ENCODE peak calls at places on chromosomes 6 and 20, in five cellular contexts. H, M, A, K and F are unnamed samples. For H3K27me3, the result is how much of the 10 kb centered on the place peaks cover.

GRCh38 chr6:137740967-137741761 is 125.9 kb upstream of the TNFAIP3 start:
- DNase-seq in A (no peak), K (no peak), M (no peak), H (no peak), F (no peak)

GRCh38 chr6:139970591-139970991 is 596.1 kb upstream of the CITED2 start:
- DNase-seq in A (no peak), M (no peak), K (no peak), H (peak), F (no peak)

GRCh38 chr20:63290677-63291472 is 2.1 kb upstream of the COL20A1 start:
- DNase-seq in M (peak), H (peak), K (peak), A (peak), F (peak)

GRCh38 chr6:142758257-142759025 is 186.5 kb downstream of the HIVEP2 start:
- DNase-seq in K (no peak), H (no peak), M (no peak), A (no peak), F (no peak)

GRCh38 chr6:25089442-25089841 is 153.7 kb upstream of the RIPOR2 start:
- DNase-seq in M (no peak), K (no peak), H (no peak), A (no peak), F (no peak)

GRCh38 chr6:152348116-152348515 is 289.0 kb downstream of the SYNE1 start:
- DNase-seq in H (no peak), K (no peak), A (no peak), M (no peak), F (no peak)

GRCh38 chr20:31684153-31685003 is 38.3 kb downstream of the BCL2L1 start:
- DNase-seq in A (peak), M (no peak), K (peak), H (no peak), F (no peak)

GRCh38 chr6:108656834-108657233 is 96.1 kb downstream of the FOXO3 start:
- DNase-seq in H (no peak), M (no peak), K (no peak), A (no peak), F (no peak)

GRCh38 chr20:2619961-2620595 is 32.4 kb upstream of the NOP56 start:
- DNase-seq in A (no peak), M (no peak), K (no peak), H (peak), F (no peak)

GRCh38 chr6:69231983-69232382 is 564.8 kb downstream of the LMBRD1 start:
- DNase-seq in M (no peak), K (no peak), H (no peak), A (no peak), F (no peak)

GRCh38 chr20:32474967-32475819 is 109.9 kb downstream of the NOL4L start:
- DNase-seq in M (peak), A (peak), K (no peak), H (peak), F (no peak)

GRCh38 chr20:21681932-21682318 is 23.5 kb upstream of the PAX1 start:
- DNase-seq in A (peak), K (no peak), M (no peak), H (no peak), F (no peak)

GRCh38 chr6:169289671-169290408 is 36.2 kb upstream of the THBS2 start:
- DNase-seq in A (peak), H (peak), M (peak), K (no peak), F (no peak)

GRCh38 chr6:28134015-28134414 is 7.7 kb upstream of the ZKSCAN8 start:
- DNase-seq in M (no peak), K (peak), H (peak), A (no peak), F (no peak)

GRCh38 chr6:1767481-1768246 is 157.9 kb downstream of the FOXC1 start:
- DNase-seq in A (no peak), H (peak), M (no peak), K (peak), F (no peak)

DNA sequence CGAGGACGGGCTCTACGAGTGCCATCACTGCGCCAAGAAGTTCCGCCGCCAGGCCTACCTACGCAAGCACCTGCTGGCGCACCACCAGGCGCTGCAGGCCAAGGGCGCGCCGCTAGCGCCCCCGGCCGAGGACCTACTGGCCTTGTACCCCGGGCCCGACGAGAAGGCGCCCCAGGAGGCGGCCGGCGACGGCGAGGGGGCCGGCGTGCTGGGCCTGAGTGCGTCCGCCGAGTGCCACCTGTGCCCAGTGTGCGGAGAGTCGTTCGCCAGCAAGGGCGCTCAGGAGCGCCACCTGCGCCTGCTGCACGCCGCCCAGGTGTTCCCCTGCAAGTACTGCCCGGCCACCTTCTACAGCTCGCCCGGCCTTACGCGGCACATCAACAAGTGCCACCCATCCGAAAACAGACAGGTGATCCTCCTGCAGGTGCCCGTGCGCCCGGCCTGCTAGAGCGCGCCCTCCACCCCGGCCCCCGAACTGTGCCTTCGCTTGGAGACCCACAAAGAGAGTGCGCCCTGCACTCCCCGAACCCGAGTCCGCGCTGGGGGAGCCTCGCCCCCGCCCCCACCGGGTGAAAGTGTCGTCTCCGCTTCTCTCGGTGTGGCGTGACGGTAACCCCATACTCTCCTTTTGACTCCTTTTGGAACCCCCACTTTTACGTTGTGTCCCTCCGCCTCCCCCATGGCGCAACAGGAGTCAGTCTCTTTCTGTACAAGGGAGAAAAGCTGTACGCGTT is 1.6 kb downstream of the INSM1 start:
- DNase-seq in H (no peak), M (no peak), K (peak), A (peak), F (no peak)
- H3K27me3 ChIP-seq in H (half or more), M (under half), K (half or more), A (under half), F (half or more)

GRCh38 chr6:332671-333070 is 40.4 kb downstream of the DUSP22 start:
- DNase-seq in K (no peak), H (peak), A (no peak), M (peak), F (no peak)
- H3K27me3 ChIP-seq in K (under half), H (under half), A (under half), M (under half), F (under half)

GRCh38 chr20:47781631-47782030 is 3.6 kb downstream of the SULF2 start:
- DNase-seq in A (peak), K (no peak), M (no peak), H (no peak), F (no peak)
- H3K27me3 ChIP-seq in A (under half), K (under half), M (under half), H (under half), F (under half)

DNA sequence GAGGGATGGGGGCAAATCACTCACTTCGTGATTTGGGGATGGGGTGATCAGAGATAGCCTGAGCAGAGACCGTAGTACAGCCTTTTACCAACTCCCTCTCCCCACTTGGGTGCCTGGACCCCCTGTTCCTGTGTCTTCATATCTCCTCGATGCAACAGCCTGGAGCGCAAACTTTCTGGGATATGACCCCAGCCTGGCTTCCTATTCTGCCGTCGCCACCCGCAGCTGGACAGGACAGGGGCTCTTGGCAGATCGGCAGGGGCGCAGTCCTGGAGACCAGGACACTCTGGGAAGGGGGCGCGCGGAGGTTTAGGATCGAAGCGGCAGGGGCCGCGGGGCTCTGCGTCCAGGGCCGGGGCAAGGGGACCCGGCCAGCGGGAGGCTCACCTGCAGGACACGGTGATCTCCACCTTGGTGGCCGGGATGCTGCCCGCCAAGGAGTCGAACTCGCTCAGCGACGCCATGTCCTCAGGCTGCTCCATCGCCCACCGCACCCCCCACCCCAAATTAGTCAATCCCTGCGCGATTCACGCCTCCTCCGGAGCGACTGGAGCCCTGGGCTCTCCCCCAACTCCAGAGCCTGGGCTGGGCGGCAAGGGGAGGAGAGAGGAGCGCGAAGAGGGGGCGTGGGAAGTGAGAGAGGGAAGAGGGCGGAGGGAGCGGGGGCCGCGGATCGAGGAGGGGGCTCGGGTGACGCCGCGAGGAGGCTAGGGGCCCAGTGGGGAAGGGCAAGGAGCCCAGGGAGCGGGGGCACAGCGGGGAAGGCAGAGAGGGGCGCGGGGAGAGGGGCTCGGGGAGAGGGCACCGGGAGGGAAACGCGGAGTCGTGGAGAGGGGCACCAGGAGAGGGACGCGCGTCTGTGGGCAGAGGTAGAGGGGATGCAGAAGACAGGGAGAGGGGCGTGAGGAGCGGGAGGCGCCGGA is at the start of gene CPNE5:
- DNase-seq in H (no peak), A (no peak), K (no peak), M (no peak), F (no peak)
- H3K27me3 ChIP-seq in H (under half), A (under half), K (under half), M (under half), F (under half)

GRCh38 chr6:146859795-146860495 is 261.2 kb downstream of the ADGB start:
- DNase-seq in A (no peak), M (no peak), K (no peak), H (peak), F (no peak)

GRCh38 chr6:146857180-146857959 is 258.6 kb downstream of the ADGB start:
- DNase-seq in H (peak), K (peak), M (peak), A (peak), F (peak)

GRCh38 chr6:146856296-146856695 is 257.5 kb downstream of the ADGB start:
- DNase-seq in A (no peak), H (no peak), M (no peak), K (no peak), F (no peak)

GRCh38 chr6:146859206-146859605 is 260.4 kb downstream of the ADGB start:
- DNase-seq in A (no peak), M (no peak), H (no peak), K (no peak), F (no peak)

DNA sequence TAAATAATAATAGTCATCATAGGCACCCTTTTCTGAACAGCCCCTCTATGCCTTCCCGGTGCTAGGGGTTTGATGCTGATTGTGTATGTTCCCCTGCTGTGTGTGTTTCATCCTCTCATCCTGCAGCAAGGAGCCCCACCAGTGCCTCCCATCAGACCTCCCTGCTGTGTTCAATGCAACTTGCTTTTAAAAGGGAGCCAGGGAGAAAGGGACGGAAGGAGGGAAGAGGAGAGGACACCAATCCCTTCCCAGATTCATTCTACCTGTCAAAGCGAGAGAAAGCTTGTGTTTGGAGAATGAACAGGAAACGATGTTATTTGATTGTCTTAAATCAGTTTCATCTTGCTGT is 259.2 kb downstream of the ADGB start:
- DNase-seq in A (no peak), K (no peak), M (no peak), H (no peak), F (no peak)
- H3K27me3 ChIP-seq in A (under half), K (under half), M (under half), H (under half), F (under half)